ENCODE peak calls at places on chromosomes 7 and 10, in nine cellular contexts. I is cardiac muscle cell; F is tibial artery; M is stimulated activated CD4-positive, alpha-beta T cell treated with anti-CD3 and anti-CD28 coated beads, Interleukin-12 subunit alpha, Interleukin-12 subunit beta, amount 100 ng/mL, for 4 hours; B is fibroblast of the aortic adventitia; Z is pons; G is occipital lobe; H is astrocyte of the spinal cord; R is sigmoid colon. Q is an unnamed sample.

GRCh38 chr10:103967433-103968142 is 648 bp downstream of the SLK start:
- DNase-seq in I (peak), F (no peak), M (no peak), B (peak), Z (peak), G (no peak), H (peak), R (no peak), Q (peak)

GRCh38 chr10:24811906-24812305 is 88.2 kb upstream of the ARHGAP21 start:
- DNase-seq in I (peak), F (no peak), M (no peak), B (no peak), Z (peak), G (peak), H (no peak), R (no peak), Q (no peak)

GRCh38 chr7:22193361-22194016 is 163.5 kb downstream of the RAPGEF5 start:
- DNase-seq in I (peak), F (peak), M (no peak), B (peak), Z (peak), G (peak), H (peak), R (peak), Q (no peak)

GRCh38 chr10:70879244-70879643 is 9.1 kb downstream of the PCBD1 start:
- DNase-seq in I (no peak), F (no peak), M (no peak), B (no peak), Z (no peak), G (no peak), H (peak), R (no peak), Q (no peak)

GRCh38 chr7:115634633-115635032 is 395.9 kb downstream of the TFEC start:
- DNase-seq in I (peak), F (no peak), M (no peak), B (no peak), Z (no peak), G (no peak), H (no peak), R (no peak), Q (no peak)

GRCh38 chr7:37211097-37211496 is 237.6 kb downstream of the ELMO1 start:
- DNase-seq in I (peak), F (peak), M (no peak), B (peak), Z (peak), G (no peak), H (peak), R (peak), Q (no peak)

GRCh38 chr7:154767194-154767593 is 235.7 kb downstream of the PAXIP1 start:
- DNase-seq in I (no peak), F (no peak), M (no peak), B (no peak), Z (no peak), G (peak), H (no peak), R (no peak), Q (no peak)

GRCh38 chr7:141053626-141054025 is 20.2 kb upstream of the TMEM178B start:
- DNase-seq in I (no peak), F (no peak), M (peak), B (no peak), Z (no peak), G (no peak), H (no peak), R (no peak), Q (peak)

GRCh38 chr7:48087349-48087748 is 1.7 kb upstream of the UPP1 start:
- DNase-seq in I (peak), F (no peak), M (no peak), B (peak), Z (no peak), G (no peak), H (peak), R (no peak), Q (no peak)

GRCh38 chr10:34732926-34733325 is 82.2 kb downstream of the PARD3 start:
- DNase-seq in I (no peak), F (no peak), M (no peak), B (peak), Z (no peak), G (no peak), H (no peak), R (no peak), Q (no peak)

GRCh38 chr7:111041577-111041976 is 49.4 kb upstream of the LRRN3 start:
- DNase-seq in I (peak), F (no peak), M (no peak), B (no peak), Z (no peak), G (no peak), H (no peak), R (no peak), Q (no peak)

GRCh38 chr10:17644485-17644964 is 574 bp downstream of the STAM start:
- DNase-seq in I (peak), F (no peak), M (no peak), B (peak), Z (peak), G (no peak), H (peak), R (no peak), Q (no peak)

GRCh38 chr10:78700413-78700812 is 368.4 kb upstream of the ZMIZ1 start:
- DNase-seq in I (peak), F (no peak), M (no peak), B (peak), Z (peak), G (no peak), H (peak), R (no peak), Q (no peak)

GRCh38 chr7:79176859-79177477 is 276.5 kb downstream of the MAGI2 start:
- DNase-seq in I (peak), F (no peak), M (no peak), B (peak), Z (peak), G (no peak), H (peak), R (no peak), Q (no peak)

GRCh38 chr10:60566027-60566575 is 176.4 kb upstream of the ANK3 start:
- DNase-seq in I (no peak), F (no peak), M (no peak), B (no peak), Z (no peak), G (no peak), H (no peak), R (no peak), Q (no peak)

GRCh38 chr7:142438235-142438922 is 180.5 kb upstream of the PRSS58 start:
- DNase-seq in I (peak), F (no peak), M (no peak), B (peak), Z (peak), G (no peak), H (peak), R (no peak), Q (peak)

GRCh38 chr7:14424675-14425074 is 435.2 kb upstream of the ETV1 start:
- DNase-seq in I (no peak), F (no peak), M (no peak), B (no peak), Z (no peak), G (no peak), H (no peak), R (no peak), Q (no peak)

GRCh38 chr10:95841711-95842498 is 65.9 kb upstream of the CC2D2B start:
- DNase-seq in I (peak), F (peak), M (no peak), B (peak), Z (peak), G (no peak), H (peak), R (no peak), Q (peak)

Q was measured in T-cell.